ENCODE peak calls at places on chromosome 19, in eight cellular contexts. One of them, this sample, is unnamed.

GRCh38 chr19:57171551-57172081 is 4.3 kb upstream of the DUXA start:
- DNase-seq in brain microvascular endothelial cell: peak
- DNase-seq in adrenal gland: peak
- DNase-seq in small intestine: no peak
- DNase-seq in SK-N-SH: peak
- DNase-seq in psoas muscle: no peak
- DNase-seq in mesenchymal stem cell: peak
- DNase-seq in heart right ventricle: peak
- DNase-seq in this sample: peak

GRCh38 chr19:43782689-43783231 is 2.0 kb upstream of the KCNN4 start:
- DNase-seq in brain microvascular endothelial cell: no peak
- DNase-seq in adrenal gland: no peak
- DNase-seq in small intestine: peak
- DNase-seq in SK-N-SH: no peak
- DNase-seq in psoas muscle: no peak
- DNase-seq in mesenchymal stem cell: no peak
- DNase-seq in heart right ventricle: no peak
- DNase-seq in this sample: no peak

GRCh38 chr19:18280247-18281081 is 958 bp downstream of the JUND start:
- DNase-seq in brain microvascular endothelial cell: peak
- DNase-seq in adrenal gland: peak
- DNase-seq in small intestine: peak
- DNase-seq in SK-N-SH: peak
- DNase-seq in psoas muscle: peak
- DNase-seq in mesenchymal stem cell: peak
- DNase-seq in heart right ventricle: peak
- DNase-seq in this sample: peak

GRCh38 chr19:28377077-28377476 is 835.9 kb downstream of the UQCRFS1 start:
- DNase-seq in brain microvascular endothelial cell: no peak
- DNase-seq in adrenal gland: no peak
- DNase-seq in small intestine: no peak
- DNase-seq in SK-N-SH: no peak
- DNase-seq in psoas muscle: no peak
- DNase-seq in mesenchymal stem cell: no peak
- DNase-seq in heart right ventricle: no peak
- DNase-seq in this sample: no peak

GRCh38 chr19:3033595-3034193 is 4.6 kb upstream of the TLE2 start:
- DNase-seq in brain microvascular endothelial cell: no peak
- DNase-seq in adrenal gland: no peak
- DNase-seq in small intestine: no peak
- DNase-seq in SK-N-SH: no peak
- DNase-seq in psoas muscle: no peak
- DNase-seq in mesenchymal stem cell: no peak
- DNase-seq in heart right ventricle: no peak
- DNase-seq in this sample: no peak

GRCh38 chr19:3981373-3981735 is 3.9 kb downstream of the EEF2 start:
- DNase-seq in brain microvascular endothelial cell: no peak
- DNase-seq in adrenal gland: no peak
- DNase-seq in small intestine: no peak
- DNase-seq in SK-N-SH: no peak
- DNase-seq in psoas muscle: no peak
- DNase-seq in mesenchymal stem cell: no peak
- DNase-seq in heart right ventricle: no peak
- DNase-seq in this sample: no peak

GRCh38 chr19:41457241-41457640 is 14.3 kb downstream of the ERICH4 start:
- DNase-seq in brain microvascular endothelial cell: no peak
- DNase-seq in adrenal gland: no peak
- DNase-seq in small intestine: no peak
- DNase-seq in SK-N-SH: no peak
- DNase-seq in psoas muscle: no peak
- DNase-seq in mesenchymal stem cell: no peak
- DNase-seq in heart right ventricle: no peak
- DNase-seq in this sample: no peak

GRCh38 chr19:50812474-50812873 is 11.1 kb downstream of the KLK1 start:
- DNase-seq in brain microvascular endothelial cell: no peak
- DNase-seq in adrenal gland: no peak
- DNase-seq in small intestine: no peak
- DNase-seq in SK-N-SH: no peak
- DNase-seq in psoas muscle: no peak
- DNase-seq in mesenchymal stem cell: no peak
- DNase-seq in heart right ventricle: no peak
- DNase-seq in this sample: no peak

GRCh38 chr19:12647490-12648071 is 19.0 kb downstream of the MAN2B1 start:
- DNase-seq in brain microvascular endothelial cell: peak
- DNase-seq in adrenal gland: peak
- DNase-seq in small intestine: peak
- DNase-seq in SK-N-SH: peak
- DNase-seq in psoas muscle: peak
- DNase-seq in mesenchymal stem cell: no peak
- DNase-seq in heart right ventricle: no peak
- DNase-seq in this sample: no peak

GRCh38 chr19:18001837-18002345 is 6.1 kb upstream of the ARRDC2 start:
- DNase-seq in brain microvascular endothelial cell: no peak
- DNase-seq in adrenal gland: no peak
- DNase-seq in small intestine: no peak
- DNase-seq in SK-N-SH: peak
- DNase-seq in psoas muscle: no peak
- DNase-seq in mesenchymal stem cell: no peak
- DNase-seq in heart right ventricle: no peak
- DNase-seq in this sample: no peak

GRCh38 chr19:7224205-7224833 is 69.9 kb downstream of the INSR start:
- DNase-seq in brain microvascular endothelial cell: no peak
- DNase-seq in adrenal gland: peak
- DNase-seq in small intestine: no peak
- DNase-seq in SK-N-SH: no peak
- DNase-seq in psoas muscle: no peak
- DNase-seq in mesenchymal stem cell: no peak
- DNase-seq in heart right ventricle: peak
- DNase-seq in this sample: peak

GRCh38 chr19:40510526-40511115 is 43.8 kb downstream of the SPTBN4 start:
- DNase-seq in brain microvascular endothelial cell: no peak
- DNase-seq in adrenal gland: no peak
- DNase-seq in small intestine: no peak
- DNase-seq in SK-N-SH: no peak
- DNase-seq in psoas muscle: no peak
- DNase-seq in mesenchymal stem cell: no peak
- DNase-seq in heart right ventricle: no peak
- DNase-seq in this sample: no peak

GRCh38 chr19:13243971-13244370 is 93.8 kb downstream of the IER2 start:
- DNase-seq in brain microvascular endothelial cell: no peak
- DNase-seq in adrenal gland: no peak
- DNase-seq in small intestine: no peak
- DNase-seq in SK-N-SH: no peak
- DNase-seq in psoas muscle: no peak
- DNase-seq in mesenchymal stem cell: no peak
- DNase-seq in heart right ventricle: no peak
- DNase-seq in this sample: no peak

GRCh38 chr19:2573916-2574315 is 98.0 kb downstream of the GADD45B start:
- DNase-seq in brain microvascular endothelial cell: no peak
- DNase-seq in adrenal gland: no peak
- DNase-seq in small intestine: no peak
- DNase-seq in SK-N-SH: no peak
- DNase-seq in psoas muscle: no peak
- DNase-seq in mesenchymal stem cell: no peak
- DNase-seq in heart right ventricle: no peak
- DNase-seq in this sample: no peak

GRCh38 chr19:57190301-57190700 is 999 bp upstream of the ZNF264 start:
- DNase-seq in brain microvascular endothelial cell: no peak
- DNase-seq in adrenal gland: no peak
- DNase-seq in small intestine: no peak
- DNase-seq in SK-N-SH: no peak
- DNase-seq in psoas muscle: no peak
- DNase-seq in mesenchymal stem cell: no peak
- DNase-seq in heart right ventricle: no peak
- DNase-seq in this sample: no peak

GRCh38 chr19:41563847-41564514 is 12.0 kb upstream of the CEACAM21 start:
- DNase-seq in brain microvascular endothelial cell: no peak
- DNase-seq in adrenal gland: no peak
- DNase-seq in small intestine: no peak
- DNase-seq in SK-N-SH: no peak
- DNase-seq in psoas muscle: no peak
- DNase-seq in mesenchymal stem cell: no peak
- DNase-seq in heart right ventricle: no peak
- DNase-seq in this sample: no peak

GRCh38 chr19:45235485-45235884 is 9.7 kb downstream of the EXOC3L2 start:
- DNase-seq in brain microvascular endothelial cell: no peak
- DNase-seq in adrenal gland: no peak
- DNase-seq in small intestine: no peak
- DNase-seq in SK-N-SH: peak
- DNase-seq in psoas muscle: no peak
- DNase-seq in mesenchymal stem cell: no peak
- DNase-seq in heart right ventricle: no peak
- DNase-seq in this sample: no peak
- H3K4me3 ChIP-seq in brain microvascular endothelial cell: no peak
- H3K4me3 ChIP-seq in adrenal gland: no peak
- H3K4me3 ChIP-seq in small intestine: no peak
- H3K4me3 ChIP-seq in SK-N-SH: no peak
- H3K4me3 ChIP-seq in psoas muscle: no peak
- H3K4me3 ChIP-seq in mesenchymal stem cell: no peak
- H3K4me3 ChIP-seq in heart right ventricle: no peak
- H3K4me3 ChIP-seq in this sample: no peak

DNA sequence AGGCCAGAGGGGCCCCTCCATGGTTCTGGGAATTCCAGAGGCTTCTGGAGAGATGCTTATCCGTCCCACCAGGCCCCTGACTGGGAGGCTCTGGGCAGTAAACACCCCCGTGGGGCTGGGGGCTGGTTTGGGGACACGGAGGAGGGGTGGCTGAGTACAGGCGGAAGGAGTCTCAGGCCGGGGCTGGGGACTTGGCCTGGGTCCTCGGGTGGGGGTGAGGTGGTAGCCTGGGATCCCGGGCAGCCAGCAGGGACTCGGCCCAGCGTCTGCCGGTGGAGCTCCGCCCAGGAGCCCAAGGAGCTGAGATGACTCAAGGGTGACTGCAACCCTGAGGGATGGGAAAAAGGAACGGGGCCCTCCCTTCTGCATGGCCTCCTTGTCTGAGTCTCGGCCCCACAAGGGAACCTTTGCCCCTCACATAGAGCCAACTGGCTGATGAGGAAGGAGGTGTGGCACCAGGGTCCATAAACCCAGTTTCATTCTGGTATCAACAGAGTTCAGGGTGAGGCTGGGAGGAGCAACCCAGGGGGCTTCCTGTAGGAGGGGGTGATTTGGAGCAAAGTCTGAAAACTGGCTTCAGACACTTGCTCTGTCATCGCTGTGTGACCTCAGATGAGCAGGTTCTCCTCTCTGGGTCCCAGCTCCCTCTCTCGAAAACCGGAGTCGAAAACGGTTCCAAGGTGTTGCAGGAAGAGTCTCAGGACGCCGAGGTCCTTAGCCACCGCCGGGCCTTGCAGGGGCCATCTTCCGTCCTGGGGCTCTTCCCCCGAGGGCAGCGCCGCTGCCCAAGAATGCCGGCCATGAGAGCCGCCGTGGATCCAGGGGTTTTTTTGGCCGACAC is 809 bp downstream of the MISP start:
- DNase-seq in brain microvascular endothelial cell: peak
- DNase-seq in adrenal gland: no peak
- DNase-seq in small intestine: peak
- DNase-seq in SK-N-SH: peak
- DNase-seq in psoas muscle: no peak
- DNase-seq in mesenchymal stem cell: peak
- DNase-seq in heart right ventricle: no peak
- DNase-seq in this sample: no peak
- H3K4me3 ChIP-seq in brain microvascular endothelial cell: no peak
- H3K4me3 ChIP-seq in adrenal gland: no peak
- H3K4me3 ChIP-seq in small intestine: peak
- H3K4me3 ChIP-seq in SK-N-SH: no peak
- H3K4me3 ChIP-seq in psoas muscle: no peak
- H3K4me3 ChIP-seq in mesenchymal stem cell: no peak
- H3K4me3 ChIP-seq in heart right ventricle: no peak
- H3K4me3 ChIP-seq in this sample: no peak

GRCh38 chr19:10816691-10817090 is 19.3 kb downstream of the TMED1 start:
- DNase-seq in brain microvascular endothelial cell: no peak
- DNase-seq in adrenal gland: no peak
- DNase-seq in small intestine: no peak
- DNase-seq in SK-N-SH: peak
- DNase-seq in psoas muscle: no peak
- DNase-seq in mesenchymal stem cell: no peak
- DNase-seq in heart right ventricle: no peak
- DNase-seq in this sample: no peak
- H3K4me3 ChIP-seq in brain microvascular endothelial cell: peak
- H3K4me3 ChIP-seq in adrenal gland: no peak
- H3K4me3 ChIP-seq in small intestine: no peak
- H3K4me3 ChIP-seq in SK-N-SH: peak
- H3K4me3 ChIP-seq in psoas muscle: peak
- H3K4me3 ChIP-seq in mesenchymal stem cell: peak
- H3K4me3 ChIP-seq in heart right ventricle: peak
- H3K4me3 ChIP-seq in this sample: no peak

GRCh38 chr19:53992211-53992610 is 774 bp downstream of the CACNG6 start:
- DNase-seq in brain microvascular endothelial cell: no peak
- DNase-seq in adrenal gland: no peak
- DNase-seq in small intestine: no peak
- DNase-seq in SK-N-SH: no peak
- DNase-seq in psoas muscle: no peak
- DNase-seq in mesenchymal stem cell: no peak
- DNase-seq in heart right ventricle: no peak
- DNase-seq in this sample: no peak

GRCh38 chr19:53991224-53992113 is at the start of gene CACNG6:
- DNase-seq in brain microvascular endothelial cell: no peak
- DNase-seq in adrenal gland: no peak
- DNase-seq in small intestine: no peak
- DNase-seq in SK-N-SH: peak
- DNase-seq in psoas muscle: peak
- DNase-seq in mesenchymal stem cell: peak
- DNase-seq in heart right ventricle: no peak
- DNase-seq in this sample: no peak

GRCh38 chr19:53994811-53995210 is 3.4 kb downstream of the CACNG6 start:
- DNase-seq in brain microvascular endothelial cell: peak
- DNase-seq in adrenal gland: no peak
- DNase-seq in small intestine: no peak
- DNase-seq in SK-N-SH: no peak
- DNase-seq in psoas muscle: no peak
- DNase-seq in mesenchymal stem cell: no peak
- DNase-seq in heart right ventricle: no peak
- DNase-seq in this sample: no peak

GRCh38 chr19:53993448-53993847 is 2.0 kb downstream of the CACNG6 start:
- DNase-seq in brain microvascular endothelial cell: no peak
- DNase-seq in adrenal gland: no peak
- DNase-seq in small intestine: no peak
- DNase-seq in SK-N-SH: no peak
- DNase-seq in psoas muscle: no peak
- DNase-seq in mesenchymal stem cell: no peak
- DNase-seq in heart right ventricle: no peak
- DNase-seq in this sample: no peak

GRCh38 chr19:53992815-53993214 is 1.4 kb downstream of the CACNG6 start:
- DNase-seq in brain microvascular endothelial cell: no peak
- DNase-seq in adrenal gland: no peak
- DNase-seq in small intestine: no peak
- DNase-seq in SK-N-SH: no peak
- DNase-seq in psoas muscle: no peak
- DNase-seq in mesenchymal stem cell: no peak
- DNase-seq in heart right ventricle: no peak
- DNase-seq in this sample: no peak
- H3K4me3 ChIP-seq in brain microvascular endothelial cell: no peak
- H3K4me3 ChIP-seq in adrenal gland: no peak
- H3K4me3 ChIP-seq in small intestine: no peak
- H3K4me3 ChIP-seq in SK-N-SH: no peak
- H3K4me3 ChIP-seq in psoas muscle: peak
- H3K4me3 ChIP-seq in mesenchymal stem cell: no peak
- H3K4me3 ChIP-seq in heart right ventricle: no peak
- H3K4me3 ChIP-seq in this sample: no peak

This sample was measured in heart left ventricle.